ENCODE peak calls at places on chromosomes 4 and X, in six cellular contexts. Y is A549, J is body of pancreas, H is GM12878, E is heart left ventricle, V is uterus. B is an unnamed sample.

GRCh38 chr4:184628103-184628502 is 21.1 kb downstream of the CASP3 start:
- DNase-seq in Y (no peak), J (no peak), H (no peak), E (no peak), V (no peak), B (no peak)

GRCh38 chrX:121161501-121161933 is 114.1 kb downstream of the GLUD2 start:
- DNase-seq in Y (no peak), J (no peak), H (peak; percentile 9), E (no peak), V (no peak), B (no peak)

GRCh38 chr4:41939016-41939623 is 3.9 kb downstream of the TMEM33 start:
- DNase-seq in Y (no peak), J (no peak), H (no peak), E (no peak), V (no peak), B (no peak)

GRCh38 chr4:78608684-78609083 is 57.1 kb downstream of the ANXA3 start:
- DNase-seq in Y (no peak), J (no peak), H (no peak), E (no peak), V (no peak), B (no peak)

GRCh38 chr4:85913925-85914694 is 439.2 kb downstream of the ARHGAP24 start:
- DNase-seq in Y (no peak), J (no peak), H (no peak), E (no peak), V (no peak), B (no peak)

GRCh38 chr4:40856836-40857362 is 107.1 kb downstream of the NSUN7 start:
- DNase-seq in Y (peak; percentile 54), J (peak; percentile 52), H (no peak), E (peak; percentile 84), V (peak; percentile 20), B (no peak)

GRCh38 chr4:99759346-99759984 is 57.2 kb upstream of the DAPP1 start:
- DNase-seq in Y (no peak), J (no peak), H (no peak), E (no peak), V (no peak), B (no peak)

GRCh38 chr4:38855466-38855865 is 1.2 kb downstream of the TLR6 start:
- DNase-seq in Y (no peak), J (no peak), H (no peak), E (no peak), V (no peak), B (no peak)

GRCh38 chr4:48699470-48699869 is 80.6 kb downstream of the FRYL start:
- DNase-seq in Y (peak; percentile 4), J (no peak), H (no peak), E (no peak), V (no peak), B (no peak)

GRCh38 chr4:7822858-7823257 is 116.8 kb downstream of the AFAP1 start:
- DNase-seq in Y (no peak), J (no peak), H (no peak), E (no peak), V (no peak), B (no peak)

GRCh38 chr4:7359302-7360063 is 75.2 kb downstream of the PSAPL1 start:
- DNase-seq in Y (peak; percentile 14), J (no peak), H (no peak), E (peak; percentile 11), V (no peak), B (no peak)

GRCh38 chr4:15754323-15754722 is 23.8 kb upstream of the CD38 start:
- DNase-seq in Y (no peak), J (no peak), H (no peak), E (no peak), V (no peak), B (no peak)

GRCh38 chr4:183398298-183399129 is 45.9 kb upstream of the CDKN2AIP start:
- DNase-seq in Y (peak; percentile 63), J (peak; percentile 66), H (no peak), E (peak; percentile 88), V (peak; percentile 46), B (no peak)

GRCh38 chr4:1623821-1624518 is 60.1 kb downstream of the FAM53A start:
- DNase-seq in Y (no peak), J (no peak), H (no peak), E (no peak), V (no peak), B (no peak)

GRCh38 chr4:80259012-80259411 is 7.5 kb upstream of the FGF5 start:
- DNase-seq in Y (no peak), J (no peak), H (no peak), E (no peak), V (no peak), B (no peak)

GRCh38 chrX:130669233-130669632 is 233.8 kb downstream of the ENOX2 start:
- DNase-seq in Y (no peak), J (no peak), H (no peak), E (no peak), V (no peak), B (peak; percentile 2)

GRCh38 chr4:150006197-150006596 is 72.0 kb upstream of the DCLK2 start:
- DNase-seq in Y (no peak), J (no peak), H (no peak), E (no peak), V (no peak), B (no peak)

GRCh38 chrX:1422135-1422465 is 30.2 kb upstream of the SLC25A6 start:
- DNase-seq in Y (no peak), J (no peak), H (no peak), E (no peak), V (no peak), B (no peak)

GRCh38 chrX:38312436-38312835 is 14.9 kb downstream of the RPGR start:
- DNase-seq in Y (peak; percentile 40), J (no peak), H (no peak), E (no peak), V (no peak), B (no peak)

GRCh38 chr4:145182212-145182611 is 1.8 kb upstream of the OTUD4 start:
- DNase-seq in Y (no peak), J (no peak), H (no peak), E (no peak), V (no peak), B (no peak)

GRCh38 chr4:14767142-14767541 is 235.1 kb upstream of the CPEB2 start:
- DNase-seq in Y (no peak), J (no peak), H (no peak), E (no peak), V (no peak), B (no peak)

GRCh38 chrX:30906726-30907125 is 17.7 kb upstream of the TAB3 start:
- DNase-seq in Y (no peak), J (no peak), H (no peak), E (no peak), V (no peak), B (no peak)

GRCh38 chr4:24988776-24989175 is 42.0 kb downstream of the LGI2 start:
- DNase-seq in Y (peak; percentile 30), J (no peak), H (no peak), E (no peak), V (no peak), B (no peak)

GRCh38 chr4:35463251-35463952 is 780.9 kb downstream of the ARAP2 start:
- DNase-seq in Y (no peak), J (no peak), H (no peak), E (peak; percentile 27), V (no peak), B (no peak)

GRCh38 chr4:123649644-123650356 is 253.2 kb downstream of the SPRY1 start:
- DNase-seq in Y (peak; percentile 79), J (peak; percentile 71), H (no peak), E (no peak), V (no peak), B (no peak)

GRCh38 chrX:95056901-95057300 is 1382.9 kb downstream of the FAM133A start:
- DNase-seq in Y (peak; percentile 2), J (no peak), H (no peak), E (no peak), V (no peak), B (no peak)

GRCh38 chr4:78059524-78059889 is 2.4 kb downstream of the FRAS1 start:
- DNase-seq in Y (peak; percentile 87), J (peak; percentile 66), H (no peak), E (no peak), V (peak; percentile 18), B (no peak)

GRCh38 chrX:19931146-19931545 is 43.7 kb upstream of the SH3KBP1 start:
- DNase-seq in Y (no peak), J (no peak), H (no peak), E (no peak), V (peak; percentile 16), B (no peak)

GRCh38 chr4:2861631-2862436 is 18.2 kb downstream of the ADD1 start:
- DNase-seq in Y (no peak), J (no peak), H (no peak), E (no peak), V (no peak), B (no peak)

GRCh38 chrX:149937881-149938426 is 337 bp downstream of the EOLA2 start:
- DNase-seq in Y (peak; percentile 4), J (peak; percentile 28), H (no peak), E (no peak), V (peak; percentile 24), B (no peak)
- TF ChIP-seq POLR2A in Y (no peak), J (no peak), H (peak; percentile 88), E (no peak), V (no peak), B (no peak)

GRCh38 chr4:152937280-152937534 is 1.1 kb downstream of the FHDC1 start:
- DNase-seq in Y (no peak), J (no peak), H (no peak), E (no peak), V (no peak), B (no peak)

GRCh38 chr4:152935138-152935537 is 985 bp upstream of the FHDC1 start:
- DNase-seq in Y (peak; percentile 30), J (peak; percentile 50), H (no peak), E (no peak), V (no peak), B (no peak)

GRCh38 chr4:152936446-152937279 is 540 bp downstream of the FHDC1 start:
- DNase-seq in Y (peak; percentile 18), J (peak; percentile 39), H (no peak), E (peak; percentile 62), V (no peak), B (peak; percentile 38)

GRCh38 chr4:152937535-152938236 is 1.6 kb downstream of the FHDC1 start:
- DNase-seq in Y (peak; percentile 14), J (peak; percentile 32), H (no peak), E (peak; percentile 73), V (no peak), B (peak; percentile 31)

GRCh38 chr4:152935661-152936445 is at the start of gene FHDC1:
- DNase-seq in Y (peak; percentile 35), J (peak; percentile 89), H (no peak), E (no peak), V (no peak), B (peak; percentile 55)
- TF ChIP-seq POLR2A in Y (no peak), J (peak; percentile 91), H (no peak), E (no peak), V (no peak), B (no peak)

GRCh38 chr4:87390931-87391782 is at the start of gene HSD17B11:
- DNase-seq in Y (peak; percentile 94), J (peak; percentile 89), H (peak; percentile 86), E (peak; percentile 91), V (peak; percentile 96), B (peak; percentile 66)
- TF ChIP-seq POLR2A in Y (peak; percentile 54), J (peak; percentile 57), H (peak; percentile 92), E (peak; percentile 89), V (peak; percentile 93), B (peak; percentile 72)

DNA sequence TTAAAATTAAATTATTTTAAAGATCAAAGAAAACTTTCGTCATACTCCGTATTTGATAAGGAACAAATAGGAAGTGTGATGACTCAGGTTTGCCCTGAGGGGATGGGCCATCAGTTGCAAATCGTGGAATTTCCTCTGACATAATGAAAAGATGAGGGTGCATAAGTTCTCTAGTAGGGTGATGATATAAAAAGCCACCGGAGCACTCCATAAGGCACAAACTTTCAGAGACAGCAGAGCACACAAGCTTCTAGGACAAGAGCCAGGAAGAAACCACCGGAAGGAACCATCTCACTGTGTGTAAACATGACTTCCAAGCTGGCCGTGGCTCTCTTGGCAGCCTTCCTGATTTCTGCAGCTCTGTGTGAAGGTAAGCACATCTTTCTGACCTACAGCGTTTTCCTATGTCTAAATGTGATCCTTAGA is at the start of gene CXCL8:
- DNase-seq in Y (peak; percentile 90), J (peak; percentile 48), H (no peak), E (peak; percentile 68), V (peak; percentile 58), B (peak; percentile 8)
- TF ChIP-seq POLR2A in Y (no peak), J (no peak), H (no peak), E (no peak), V (no peak), B (no peak)